ENCODE peak calls at places on chromosomes 5 and 9, in five cellular contexts. O is AG10803, J is cardiac fibroblast, X is tibial nerve, Q is skeletal muscle cell. C is an unnamed sample.

GRCh38 chr9:107749787-107750444 is 260.3 kb upstream of the KLF4 start:
- DNase-seq in O (peak; percentile 96), Q (peak; percentile 86), X (peak; percentile 95), J (peak; percentile 94), C (peak; percentile 97)

GRCh38 chr9:134223091-134223490 is 58.7 kb upstream of the RNU6ATAC start:
- DNase-seq in J (no peak), X (no peak), O (no peak), Q (no peak), C (no peak)

GRCh38 chr5:16644301-16644889 is 27.6 kb upstream of the RETREG1 start:
- DNase-seq in Q (no peak), J (no peak), O (no peak), X (no peak), C (no peak)

GRCh38 chr5:127001621-127002296 is 28.6 kb downstream of the MARCHF3 start:
- DNase-seq in X (no peak), J (peak; percentile 92), O (peak; percentile 95), Q (peak; percentile 88), C (no peak)

GRCh38 chr5:174563899-174564298 is 160.5 kb upstream of the MSX2 start:
- DNase-seq in Q (no peak), O (no peak), X (no peak), J (no peak), C (peak; percentile 88)

GRCh38 chr5:72378636-72379289 is 58.6 kb downstream of the PTCD2 start:
- DNase-seq in Q (peak; percentile 70), J (peak; percentile 97), X (peak; percentile 65), O (peak; percentile 79), C (peak; percentile 69)

GRCh38 chr5:59608745-59609144 is 284.8 kb downstream of the PDE4D start:
- DNase-seq in J (peak; percentile 42), X (no peak), O (peak; percentile 36), Q (peak; percentile 42), C (no peak)

GRCh38 chr5:28344803-28345433 is 1306.5 kb upstream of the CDH9 start:
- DNase-seq in X (no peak), Q (no peak), O (no peak), J (peak; percentile 45), C (no peak)

GRCh38 chr9:127567898-127568617 is 44.0 kb upstream of the STXBP1 start:
- DNase-seq in Q (no peak), J (no peak), O (no peak), X (no peak), C (peak; percentile 34)

GRCh38 chr5:180333661-180334060 is 19.5 kb downstream of the GFPT2 start:
- DNase-seq in O (peak; percentile 38), J (peak; percentile 93), X (no peak), Q (peak; percentile 64), C (peak; percentile 84)

GRCh38 chr5:68738841-68739240 is 355.0 kb upstream of the SLC30A5 start:
- DNase-seq in O (no peak), J (no peak), X (no peak), Q (no peak), C (no peak)

GRCh38 chr9:97703437-97704326 is 6.5 kb upstream of the XPA start:
- DNase-seq in Q (peak; percentile 66), X (no peak), J (peak; percentile 93), O (peak; percentile 82), C (peak; percentile 77)

GRCh38 chr5:98763001-98763630 is 10.3 kb upstream of the RGMB start:
- DNase-seq in J (peak; percentile 93), Q (peak; percentile 85), O (peak; percentile 96), X (no peak), C (peak; percentile 83)

GRCh38 chr9:97851450-97851883 is 1.6 kb upstream of the FOXE1 start:
- DNase-seq in Q (no peak), O (no peak), X (no peak), J (no peak), C (no peak)

GRCh38 chr5:60483046-60483445 is 216.9 kb downstream of the DEPDC1B start:
- DNase-seq in O (no peak), Q (no peak), X (no peak), J (peak; percentile 2), C (no peak)

GRCh38 chr5:73399761-73400160 is 48.8 kb downstream of the FOXD1 start:
- DNase-seq in J (no peak), Q (no peak), O (no peak), X (no peak), C (no peak)

GRCh38 chr5:3701694-3702093 is 106.1 kb downstream of the IRX1 start:
- DNase-seq in O (no peak), X (no peak), J (no peak), Q (no peak), C (no peak)

GRCh38 chr9:116193636-116194035 is 40.0 kb downstream of the PAPPA start:
- DNase-seq in J (peak; percentile 80), Q (peak; percentile 64), X (no peak), O (peak; percentile 74), C (no peak)

GRCh38 chr9:120928720-120929389 is 2.3 kb upstream of the TRAF1 start:
- DNase-seq in O (peak; percentile 42), Q (no peak), X (peak; percentile 51), J (peak; percentile 45), C (peak; percentile 63)

GRCh38 chr5:93735378-93735777 is 6.0 kb downstream of the POU5F2 start:
- DNase-seq in Q (peak; percentile 76), J (peak; percentile 59), O (peak; percentile 12), X (no peak), C (no peak)

GRCh38 chr9:109779711-109780452 is at the start of gene PALM2AKAP2:
- DNase-seq in X (no peak), Q (no peak), O (peak; percentile 73), J (peak; percentile 57), C (peak; percentile 67)

DNA sequence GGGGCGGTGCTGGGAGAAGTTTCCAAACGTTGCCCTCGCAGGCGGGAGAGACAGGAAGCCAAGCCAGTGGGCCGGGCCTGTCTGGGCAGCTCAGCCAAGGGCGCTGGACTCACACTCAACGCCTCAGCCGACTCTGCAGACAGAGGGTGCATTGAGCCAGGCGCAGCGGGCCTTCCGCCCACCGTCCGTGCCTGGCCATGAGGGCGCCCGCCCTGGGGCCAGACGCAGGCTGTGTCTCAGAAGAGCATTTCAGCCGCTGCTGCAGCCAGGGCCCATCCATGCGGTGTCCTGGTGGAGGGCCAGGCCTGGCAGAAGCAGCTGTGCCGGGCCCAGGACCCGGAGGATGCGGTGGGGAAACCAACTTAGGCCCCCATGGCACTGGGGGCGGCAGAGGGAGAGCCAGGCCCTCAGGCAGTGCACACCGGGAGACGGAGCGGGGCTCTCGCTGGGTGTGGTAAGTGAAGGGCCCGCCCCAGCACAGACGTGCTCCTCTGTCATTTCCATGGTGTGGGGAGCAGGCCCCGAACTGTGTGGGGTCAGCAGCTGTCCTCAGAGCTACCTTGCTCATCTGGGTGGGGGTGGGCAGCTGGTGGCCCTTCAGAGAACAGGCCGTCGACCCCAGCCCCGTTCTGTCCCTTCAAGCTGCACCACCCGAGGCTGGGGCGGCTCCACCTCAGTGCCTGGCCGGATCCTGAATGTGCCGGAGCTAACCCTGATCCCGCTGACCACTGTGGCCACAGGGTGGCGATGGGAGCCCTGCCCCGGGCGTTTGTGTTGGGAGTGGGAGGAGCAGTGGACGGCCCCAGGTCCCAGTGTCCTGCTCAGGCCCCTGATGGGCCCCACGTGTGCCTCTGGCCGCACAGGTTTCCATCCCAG is 18.0 kb downstream of the DNLZ start:
- DNase-seq in J (peak; percentile 53), O (peak; percentile 52), X (peak; percentile 52), Q (no peak), C (no peak)
- H3K4me3 ChIP-seq in J (peak overlapping the region; percentile 1), O (no peak overlapping the region), X (peak overlapping the region; percentile 28), Q (no peak overlapping the region), C (no peak overlapping the region)

GRCh38 chr9:95769473-95769872 is 106.0 kb upstream of the ERCC6L2 start:
- DNase-seq in J (no peak), X (no peak), Q (no peak), O (no peak), C (no peak)

GRCh38 chr9:95771556-95772280 is 103.8 kb upstream of the ERCC6L2 start:
- DNase-seq in J (peak; percentile 28), X (peak; percentile 73), Q (peak; percentile 47), O (peak; percentile 24), C (no peak)

GRCh38 chr9:95772320-95773060 is 103.0 kb upstream of the ERCC6L2 start:
- DNase-seq in O (peak; percentile 84), J (no peak), X (peak; percentile 37), Q (peak; percentile 41), C (peak; percentile 57)

GRCh38 chr9:95770653-95771131 is 104.8 kb upstream of the ERCC6L2 start:
- DNase-seq in Q (no peak), X (no peak), J (no peak), O (no peak), C (no peak)

GRCh38 chr9:95769909-95770433 is 105.5 kb upstream of the ERCC6L2 start:
- DNase-seq in O (no peak), J (no peak), Q (no peak), X (no peak), C (no peak)
- H3K4me3 ChIP-seq in O (no peak overlapping the region), J (no peak overlapping the region), Q (no peak overlapping the region), X (no peak overlapping the region), C (no peak overlapping the region)

GRCh38 chr5:158879993-158880392 is 219.7 kb downstream of the EBF1 start:
- DNase-seq in O (no peak), X (no peak), Q (no peak), J (no peak), C (no peak)

GRCh38 chr5:158881076-158881880 is 218.4 kb downstream of the EBF1 start:
- DNase-seq in X (no peak), J (no peak), Q (no peak), O (no peak), C (no peak)

GRCh38 chr5:158882236-158882635 is 217.5 kb downstream of the EBF1 start:
- DNase-seq in X (no peak), J (no peak), O (no peak), Q (no peak), C (no peak)

GRCh38 chr5:158882660-158883059 is 217.1 kb downstream of the EBF1 start:
- DNase-seq in J (no peak), Q (no peak), X (no peak), O (no peak), C (no peak)

DNA sequence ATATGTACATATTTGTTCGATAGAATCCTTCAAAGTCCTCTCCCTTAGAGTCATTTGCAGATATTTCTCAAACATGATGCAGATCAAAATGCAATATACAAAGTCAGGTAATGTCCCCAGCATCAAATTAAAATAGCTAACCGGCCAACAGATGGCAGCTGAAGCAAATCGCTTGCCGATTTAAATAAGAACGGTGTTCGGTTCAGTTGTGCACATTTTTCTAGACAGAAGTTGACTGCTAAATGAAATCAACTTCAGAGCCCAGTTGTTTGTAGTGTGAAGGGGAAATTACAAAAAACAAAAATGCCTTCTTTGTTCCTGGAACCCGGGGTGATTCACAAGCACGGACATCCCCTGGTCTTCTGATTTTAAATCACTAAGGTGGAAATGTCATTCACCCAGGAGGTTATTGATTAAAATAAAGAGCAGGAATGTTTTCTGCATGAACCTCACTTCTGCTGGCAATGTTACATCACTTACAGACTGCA is 219.2 kb downstream of the EBF1 start:
- DNase-seq in O (no peak), J (peak; percentile 32), X (no peak), Q (no peak), C (no peak)
- H3K4me3 ChIP-seq in O (no peak overlapping the region), J (no peak overlapping the region), X (no peak overlapping the region), Q (no peak overlapping the region), C (no peak overlapping the region)

GRCh38 chr9:95029720-95030119 is 287.8 kb downstream of the FANCC start:
- DNase-seq in J (no peak), Q (no peak), X (no peak), O (no peak), C (no peak)

GRCh38 chr9:95032580-95033298 is 284.8 kb downstream of the FANCC start:
- DNase-seq in J (no peak), X (no peak), O (no peak), Q (no peak), C (no peak)

GRCh38 chr9:95030920-95031662 is 286.4 kb downstream of the FANCC start:
- DNase-seq in J (no peak), Q (no peak), O (no peak), X (no peak), C (no peak)

GRCh38 chr9:95030344-95030743 is 287.2 kb downstream of the FANCC start:
- DNase-seq in O (no peak), J (no peak), Q (no peak), X (no peak), C (no peak)

GRCh38 chr9:95031711-95032461 is 285.6 kb downstream of the FANCC start:
- DNase-seq in Q (no peak), J (no peak), O (no peak), X (no peak), C (no peak)
- H3K4me3 ChIP-seq in Q (no peak overlapping the region), J (no peak overlapping the region), O (no peak overlapping the region), X (no peak overlapping the region), C (no peak overlapping the region)

C was measured in MG63.